ENCODE peak calls at places on chromosomes 11 and 22, in eight cellular contexts. F is MG63, R is C1 segment of cervical spinal cord, J is mucosa of gallbladder, Y is heart left ventricle, A is NCI-H1436, B is T follicular helper cell, L is NCI-H1092 treated with DMSO at 0.1 percent for 48 hours. G is an unnamed sample.

GRCh38 chr11:111694851-111695250 is 71.3 kb downstream of the PPP2R1B start:
- DNase-seq in A (no peak), J (no peak), Y (no peak), R (no peak), L (no peak), F (no peak), B (no peak), G (no peak)

GRCh38 chr11:35106595-35106994 is 32.4 kb upstream of the CD44 start:
- DNase-seq in L (no peak), A (no peak), F (no peak), R (no peak), B (no peak), J (no peak), Y (no peak), G (peak)

GRCh38 chr11:113247231-113247630 is 67.2 kb upstream of the TTC12 start:
- DNase-seq in B (no peak), A (no peak), R (no peak), F (no peak), Y (no peak), J (no peak), L (no peak), G (no peak)

GRCh38 chr11:103944251-103944944 is 92.0 kb upstream of the DDI1 start:
- DNase-seq in Y (no peak), F (no peak), J (no peak), B (no peak), L (no peak), A (no peak), R (no peak), G (no peak)

GRCh38 chr11:125457814-125458343 is 38.2 kb downstream of the FEZ1 start:
- DNase-seq in Y (peak), J (peak), F (peak), R (peak), B (no peak), L (no peak), A (no peak), G (no peak)

GRCh38 chr11:31810779-31811647 is at the start of gene PAX6:
- DNase-seq in B (no peak), R (peak), Y (no peak), L (peak), J (peak), F (peak), A (peak), G (no peak)

GRCh38 chr22:20026204-20026908 is 5.4 kb downstream of the TANGO2 start:
- DNase-seq in A (no peak), F (no peak), J (no peak), R (peak), L (no peak), Y (peak), B (no peak), G (no peak)

GRCh38 chr11:70244698-70245097 is 25.8 kb upstream of the PPFIA1 start:
- DNase-seq in Y (no peak), L (no peak), B (no peak), A (no peak), J (no peak), R (no peak), F (peak), G (no peak)

GRCh38 chr11:60059052-60059451 is 2.6 kb downstream of the MS4A3 start:
- DNase-seq in R (no peak), B (no peak), J (no peak), A (no peak), Y (no peak), F (no peak), L (no peak), G (no peak)

GRCh38 chr11:65362320-65362931 is 7.9 kb downstream of the TIGD3 start:
- DNase-seq in A (no peak), J (no peak), R (no peak), Y (no peak), F (no peak), L (no peak), B (no peak), G (no peak)

GRCh38 chr11:113906515-113906914 is 1.9 kb downstream of the HTR3B start:
- DNase-seq in F (no peak), Y (no peak), R (no peak), A (no peak), J (peak), L (no peak), B (no peak), G (no peak)

GRCh38 chr11:13134886-13135285 is 125.8 kb downstream of the RASSF10 start:
- DNase-seq in F (no peak), J (no peak), R (no peak), A (peak), B (no peak), Y (no peak), L (peak), G (no peak)

GRCh38 chr22:22060200-22061084 is 77.9 kb upstream of the TOP3B start:
- DNase-seq in L (no peak), A (peak), R (no peak), F (peak), J (peak), Y (peak), B (peak), G (no peak)

GRCh38 chr11:66429983-66430602 is 8.6 kb downstream of the MRPL11 start:
- DNase-seq in F (peak), R (peak), L (peak), B (peak), A (peak), Y (peak), J (peak), G (peak)

GRCh38 chr11:42543844-42544243 is 768.0 kb upstream of the API5 start:
- DNase-seq in L (no peak), R (no peak), A (no peak), Y (no peak), J (no peak), F (no peak), B (no peak), G (no peak)

GRCh38 chr22:38289583-38290082 is 16.8 kb upstream of the TMEM184B start:
- DNase-seq in Y (no peak), R (no peak), L (no peak), A (no peak), F (no peak), B (no peak), J (no peak), G (no peak)

GRCh38 chr11:82268627-82269026 is 465.0 kb downstream of the FAM181B start:
- DNase-seq in B (no peak), J (no peak), F (no peak), L (no peak), A (no peak), R (no peak), Y (no peak), G (no peak)

GRCh38 chr11:66986178-66986545 is 11.1 kb downstream of the C11orf86 start:
- DNase-seq in Y (no peak), F (no peak), R (no peak), A (no peak), B (no peak), L (no peak), J (peak), G (no peak)

GRCh38 chr11:104015649-104016415 is 20.6 kb upstream of the DDI1 start:
- DNase-seq in Y (no peak), A (no peak), L (no peak), R (no peak), J (no peak), B (no peak), F (no peak), G (no peak)

GRCh38 chr11:25423436-25424184 is 908.3 kb upstream of the ANO3 start:
- DNase-seq in J (no peak), A (no peak), B (no peak), R (no peak), Y (no peak), L (no peak), F (no peak), G (no peak)

GRCh38 chr22:39967103-39967829 is 7.1 kb downstream of the TMA7B start:
- DNase-seq in L (no peak), Y (no peak), B (no peak), J (no peak), A (no peak), R (no peak), F (no peak), G (no peak)

GRCh38 chr11:46345131-46345597 is 2.1 kb upstream of the DGKZ start:
- DNase-seq in R (no peak), A (no peak), Y (peak), B (no peak), F (no peak), J (peak), L (no peak), G (no peak)

GRCh38 chr11:130512662-130513061 is 64.2 kb downstream of the ADAMTS15 start:
- DNase-seq in L (no peak), F (no peak), J (peak), A (no peak), Y (no peak), R (no peak), B (no peak), G (no peak)

GRCh38 chr22:49024775-49025440 is 802.8 kb downstream of the BRD1 start:
- DNase-seq in L (no peak), A (no peak), Y (peak), R (no peak), B (no peak), J (no peak), F (no peak), G (no peak)

GRCh38 chr11:439315-440064 is 2.3 kb downstream of the ANO9 start:
- DNase-seq in B (no peak), A (no peak), J (no peak), R (no peak), F (no peak), L (no peak), Y (no peak), G (no peak)

GRCh38 chr11:8758619-8759169 is 76.1 kb downstream of the RPL27A start:
- DNase-seq in R (no peak), Y (no peak), J (no peak), A (no peak), B (no peak), F (no peak), L (no peak), G (no peak)

GRCh38 chr22:48565901-48566501 is 1261.7 kb downstream of the BRD1 start:
- DNase-seq in A (no peak), Y (no peak), F (no peak), L (no peak), B (no peak), J (no peak), R (no peak), G (no peak)

GRCh38 chr22:25663654-25664053 is 78.3 kb upstream of the MYO18B start:
- DNase-seq in L (no peak), J (no peak), B (no peak), Y (no peak), R (no peak), F (no peak), A (no peak), G (no peak)

GRCh38 chr11:31607914-31608313 is 98.3 kb downstream of the ELP4 start:
- DNase-seq in Y (no peak), R (no peak), B (no peak), A (no peak), L (no peak), F (no peak), J (no peak), G (no peak)